ENCODE peak calls at places on chromosomes 7 and 10, in four cellular contexts. G is GM12878, H is K562, C is HepG2. O is an unnamed sample.

GRCh38 chr10:21496285-21497176 is 29.0 kb downstream of the SKIDA1 start:
- DNase-seq in G (no peak), H (peak; percentile 72), C (peak; percentile 54), O (peak; percentile 55)

GRCh38 chr7:133139350-133139749 is 57.5 kb upstream of the CHCHD3 start:
- DNase-seq in G (no peak), H (peak; percentile 50), C (peak; percentile 52), O (peak; percentile 26)

GRCh38 chr7:87627634-87627994 is 584 bp upstream of the RUNDC3B start:
- DNase-seq in G (no peak), H (no peak), C (no peak), O (peak; percentile 23)

GRCh38 chr7:154953006-154953684 is 49.8 kb downstream of the PAXIP1 start:
- DNase-seq in G (no peak), H (peak; percentile 80), C (peak; percentile 38), O (peak; percentile 71)

GRCh38 chr7:2444476-2444875 is 31.7 kb downstream of the GRIFIN start:
- DNase-seq in G (no peak), H (no peak), C (no peak), O (no peak)

GRCh38 chr10:77888356-77888703 is 38.2 kb downstream of the DLG5 start:
- DNase-seq in G (no peak), H (no peak), C (no peak), O (no peak)

GRCh38 chr10:1122349-1122748 is 66.2 kb downstream of the WDR37 start:
- DNase-seq in G (no peak), H (no peak), C (no peak), O (no peak)

GRCh38 chr10:98302711-98303365 is 34.8 kb upstream of the LOXL4 start:
- DNase-seq in G (no peak), H (no peak), C (no peak), O (no peak)

GRCh38 chr7:25636871-25637283 is 408.6 kb upstream of the NPVF start:
- DNase-seq in G (no peak), H (no peak), C (no peak), O (no peak)

GRCh38 chr10:123284022-123284421 is 129.8 kb downstream of the BUB3 start:
- DNase-seq in G (no peak), H (peak; percentile 5), C (peak; percentile 18), O (no peak)

GRCh38 chr7:10677211-10677610 is 296.5 kb upstream of the PHF14 start:
- DNase-seq in G (no peak), H (no peak), C (no peak), O (no peak)

GRCh38 chr7:140719711-140720110 is 23.2 kb downstream of the NDUFB2 start:
- DNase-seq in G (peak; percentile 11), H (no peak), C (no peak), O (no peak)

GRCh38 chr10:99619090-99619800 is 994 bp downstream of the SLC25A28 start:
- DNase-seq in G (peak; percentile 39), H (peak; percentile 7), C (no peak), O (no peak)

GRCh38 chr10:70007116-70007820 is 45.4 kb upstream of the MACROH2A2 start:
- DNase-seq in G (no peak), H (no peak), C (no peak), O (no peak)

GRCh38 chr10:5618829-5619228 is 47.6 kb downstream of the ASB13 start:
- DNase-seq in G (no peak), H (peak; percentile 30), C (no peak), O (no peak)
- TF ChIP-seq TARDBP in G (no peak), H (no peak), C (no peak), O (no peak)

DNA sequence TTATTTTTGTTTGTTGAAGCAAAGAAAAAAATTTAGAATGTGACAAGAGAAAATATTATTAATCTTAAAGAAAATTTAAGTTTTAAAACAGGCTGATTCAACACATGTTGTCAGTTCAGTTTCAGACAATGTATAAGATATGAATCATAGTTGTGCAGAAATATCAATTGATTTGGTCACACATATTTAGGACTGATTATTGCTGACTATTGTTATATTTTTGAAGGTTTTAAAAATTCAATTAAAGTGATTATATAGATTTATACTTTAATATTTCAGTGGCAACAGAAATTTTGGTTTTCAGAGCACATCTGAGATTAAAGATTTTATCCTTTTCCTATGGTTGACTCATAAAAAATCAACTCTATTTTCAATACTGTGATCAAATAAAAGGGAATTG is 132.5 kb downstream of the PON1 start:
- DNase-seq in G (no peak), H (no peak), C (no peak), O (no peak)
- TF ChIP-seq FOXK2 in G (no peak), H (no peak), C (no peak), O (no peak)

DNA sequence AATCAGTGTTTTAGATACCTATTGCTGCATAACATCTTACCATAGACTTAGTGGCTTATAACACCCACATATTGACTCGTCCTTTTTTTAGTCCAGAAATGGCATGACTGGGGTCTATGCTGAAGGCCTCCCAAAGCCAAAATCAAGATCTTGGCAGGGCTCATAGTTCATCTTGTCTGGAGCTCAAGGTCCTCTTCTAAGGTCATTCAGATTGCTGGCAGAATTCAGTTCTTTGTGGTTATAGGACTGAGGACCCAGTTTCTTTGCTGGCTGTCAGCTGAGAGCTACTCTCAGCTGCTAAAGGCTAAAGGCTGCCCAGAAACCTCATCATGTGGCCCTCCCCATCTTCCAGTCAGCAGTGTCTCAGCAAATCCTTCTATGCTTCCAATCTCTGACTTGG is 165.5 kb downstream of the FAM107B start:
- DNase-seq in G (no peak), H (no peak), C (no peak), O (no peak)
- TF ChIP-seq TARDBP in G (no peak), H (no peak), C (no peak), O (no peak)

DNA sequence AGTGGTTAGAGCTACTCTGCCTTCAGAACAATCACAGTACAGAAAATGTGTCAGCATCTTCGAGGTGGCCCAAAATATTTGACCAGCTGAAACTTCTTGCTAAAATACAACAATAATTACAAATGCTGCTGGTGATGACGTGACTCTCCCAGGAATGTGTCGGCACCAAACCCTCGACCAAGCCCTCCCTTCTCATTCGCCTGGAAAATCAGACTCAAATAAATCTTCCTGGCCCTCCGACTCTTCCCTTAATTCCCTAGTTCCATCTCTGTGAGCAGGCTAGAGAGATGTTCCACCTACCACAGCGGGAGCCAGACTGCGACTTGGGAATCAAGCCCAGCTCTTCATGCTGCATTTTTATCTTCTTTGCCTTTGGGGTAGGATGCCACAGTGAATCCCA is 4.1 kb downstream of the PRSS2 start:
- DNase-seq in G (no peak), H (no peak), C (no peak), O (no peak)
- TF ChIP-seq FOXK2 in G (no peak), H (no peak), C (no peak), O (no peak)

DNA sequence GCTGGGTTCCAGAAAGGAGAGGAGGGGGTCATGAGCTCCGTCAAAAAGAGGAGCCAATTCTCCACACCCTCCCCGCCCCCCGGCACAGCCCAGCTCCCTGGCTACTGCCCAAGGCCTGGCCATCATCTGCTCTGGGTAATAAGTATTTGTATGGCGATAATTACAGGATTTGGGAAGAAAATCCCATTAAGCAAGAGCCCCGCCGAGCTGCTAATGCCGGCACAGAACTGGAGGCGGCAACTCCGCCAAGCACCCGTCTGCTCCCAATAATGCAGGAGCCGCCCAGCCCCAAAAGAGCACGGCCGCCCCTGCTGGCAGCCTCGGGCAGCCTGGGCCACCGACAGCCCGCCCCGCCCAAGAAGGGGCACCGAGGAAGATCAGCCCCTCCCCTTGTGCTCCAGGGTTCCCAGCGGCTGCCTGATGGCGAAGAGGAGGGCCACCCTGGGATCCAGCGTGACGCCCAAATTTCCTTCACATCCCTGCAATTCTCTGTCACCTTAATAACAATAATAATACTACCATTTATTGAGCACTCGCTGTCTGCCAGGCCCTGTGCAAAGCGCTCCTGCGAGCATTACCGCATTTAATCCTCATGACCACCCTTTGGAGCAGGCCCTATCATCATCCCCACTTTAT is 5.9 kb downstream of the SLIT1 start:
- DNase-seq in G (no peak), H (no peak), C (peak; percentile 19), O (no peak)
- TF ChIP-seq TARDBP in G (no peak), H (no peak), C (no peak), O (no peak)

DNA sequence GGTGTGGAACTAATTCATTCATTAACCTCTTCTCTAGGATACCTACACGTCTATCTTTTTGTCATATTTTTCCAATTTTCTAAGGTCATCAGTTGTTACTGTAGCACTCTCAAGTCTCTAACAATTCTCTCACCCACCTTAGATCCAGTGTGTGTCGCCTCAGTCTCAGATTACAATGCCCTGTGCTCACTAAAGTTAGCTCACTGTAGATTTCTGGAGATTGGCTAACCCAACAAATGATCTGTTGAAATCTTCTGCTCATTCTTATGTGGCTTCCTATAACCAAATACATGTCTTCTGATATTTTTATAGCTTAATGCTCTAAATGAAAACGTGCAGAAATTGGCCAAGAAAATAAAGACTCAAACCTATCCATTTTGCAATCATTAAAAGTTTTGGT is 142.6 kb downstream of the SLC25A13 start:
- DNase-seq in G (no peak), H (no peak), C (no peak), O (no peak)
- TF ChIP-seq FOXK2 in G (no peak), H (no peak), C (no peak), O (no peak)

GRCh38 chr10:47456096-47456485 is 27.8 kb downstream of the ANXA8 start:
- DNase-seq in G (no peak), H (no peak), C (no peak), O (no peak)
- TF ChIP-seq TARDBP in G (no peak), H (no peak), C (no peak), O (no peak)

GRCh38 chr7:146094356-146094755 is 22.2 kb upstream of the CNTNAP2 start:
- DNase-seq in G (no peak), H (no peak), C (no peak), O (no peak)

DNA sequence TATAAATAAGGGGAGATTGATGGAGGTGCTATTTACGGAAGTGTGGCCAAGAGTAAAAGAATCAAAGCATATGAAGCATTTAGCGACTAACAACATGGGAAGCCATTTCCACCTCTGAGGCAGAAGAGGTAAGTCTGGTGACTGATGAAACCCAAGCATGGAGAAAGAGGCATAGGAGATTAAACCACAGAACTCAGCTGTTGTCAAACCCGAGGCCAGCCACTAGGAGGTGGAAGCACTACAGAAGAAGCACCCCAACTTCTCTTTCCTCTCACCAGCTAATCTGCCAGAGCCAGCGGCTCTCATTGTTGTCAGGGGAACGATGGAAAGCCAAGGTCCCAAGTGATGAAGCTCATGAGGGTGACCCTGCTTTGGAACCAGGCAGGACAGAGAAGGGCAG is 19.6 kb upstream of the CNTNAP2 start:
- DNase-seq in G (no peak), H (peak; percentile 12), C (no peak), O (peak; percentile 19)
- TF ChIP-seq FOXK2 in G (no peak), H (no peak), C (no peak), O (no peak)

DNA sequence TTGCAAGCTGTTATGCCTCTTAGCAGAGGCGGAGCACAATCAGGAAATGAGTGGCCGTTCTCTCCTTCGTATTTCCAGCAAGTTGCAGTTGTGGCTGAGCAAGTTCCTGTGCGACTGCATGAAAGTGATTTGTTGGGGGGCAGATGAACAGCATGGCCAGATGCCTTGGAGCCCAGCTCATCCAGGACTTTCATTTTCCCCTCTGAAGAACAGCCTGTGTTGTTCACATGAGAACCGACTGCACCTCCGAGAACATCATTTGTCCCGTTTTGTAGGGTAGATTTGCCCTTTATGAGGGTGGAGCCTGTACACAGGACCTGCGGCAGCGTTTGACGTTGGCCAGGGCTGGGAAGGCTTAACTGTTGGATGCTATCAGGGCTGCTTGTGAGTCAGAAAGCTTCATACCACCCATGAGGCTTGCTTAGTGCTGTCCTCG is 4.4 kb downstream of the BAG3 start:
- DNase-seq in G (no peak), H (peak; percentile 65), C (no peak), O (no peak)
- TF ChIP-seq TARDBP in G (no peak), H (no peak), C (no peak), O (no peak)

O was measured in HEK293T.